ENCODE peak calls at places on chromosomes 16 and 17, in ten cellular contexts. T is cardiac muscle cell, S is activated T-cell treated with anti-CD3 and anti-CD28 coated beads for 4 hours, I is NCI-H2029, U is ureter, V is posterior vena cava, H is MM.1S, J is EH, M is uterus, R is right atrium auricular region. Q is an unnamed sample.

GRCh38 chr17:76193616-76194015 is 46.7 kb downstream of the RNF157 start:
- DNase-seq in T (no peak), S (no peak), I (no peak), U (no peak), V (no peak), H (peak; percentile 56), J (no peak), M (no peak), R (no peak), Q (no peak)

GRCh38 chr17:7445011-7445927 is at the start of gene CHRNB1:
- DNase-seq in T (peak; percentile 46), S (no peak), I (no peak), U (peak; percentile 60), V (peak; percentile 91), H (no peak), J (peak; percentile 52), M (peak; percentile 54), R (peak; percentile 76), Q (no peak)

GRCh38 chr17:46192484-46193245 is 564 bp downstream of the KANSL1 start:
- DNase-seq in T (peak; percentile 83), S (peak; percentile 45), I (peak; percentile 37), U (peak; percentile 85), V (peak; percentile 91), H (peak; percentile 60), J (peak; percentile 84), M (peak; percentile 75), R (peak; percentile 70), Q (peak; percentile 93)

GRCh38 chr16:88477631-88478030 is 24.6 kb downstream of the ZFPM1 start:
- DNase-seq in T (no peak), S (no peak), I (no peak), U (no peak), V (no peak), H (no peak), J (peak; percentile 15), M (no peak), R (no peak), Q (no peak)

GRCh38 chr16:71914802-71915201 is 19.5 kb downstream of the IST1 start:
- DNase-seq in T (no peak), S (no peak), I (no peak), U (no peak), V (no peak), H (no peak), J (no peak), M (no peak), R (no peak), Q (no peak)

GRCh38 chr17:39517224-39517623 is 55.9 kb downstream of the CDK12 start:
- DNase-seq in T (peak; percentile 77), S (no peak), I (no peak), U (no peak), V (no peak), H (no peak), J (no peak), M (no peak), R (no peak), Q (no peak)

GRCh38 chr17:34797724-34798123 is 163.5 kb downstream of the CCT6B start:
- DNase-seq in T (peak; percentile 33), S (no peak), I (no peak), U (no peak), V (no peak), H (peak; percentile 32), J (peak; percentile 48), M (no peak), R (no peak), Q (no peak)

GRCh38 chr16:51922476-51922875 is 624.5 kb downstream of the TOX3 start:
- DNase-seq in T (no peak), S (no peak), I (no peak), U (no peak), V (no peak), H (no peak), J (no peak), M (no peak), R (no peak), Q (no peak)

GRCh38 chr16:28218109-28218508 is 6.3 kb upstream of the XPO6 start:
- DNase-seq in T (peak; percentile 76), S (peak; percentile 43), I (no peak), U (no peak), V (no peak), H (peak; percentile 40), J (peak; percentile 71), M (no peak), R (no peak), Q (no peak)

GRCh38 chr16:53022374-53022773 is 30.3 kb downstream of the CHD9NB start:
- DNase-seq in T (peak; percentile 72), S (no peak), I (peak; percentile 22), U (no peak), V (no peak), H (no peak), J (peak; percentile 66), M (no peak), R (no peak), Q (no peak)